ENCODE peak calls at places on chromosomes 3 and 15, in four cellular contexts. One of them, this sample, is unnamed.

GRCh38 chr3:123090700-123091585 is 24.1 kb downstream of the PDIA5 start:
- DNase-seq in GM12891: no peak
- DNase-seq in K562: no peak
- DNase-seq in GM12878: no peak
- DNase-seq in this sample: no peak

GRCh38 chr3:61077551-61077950 is 173.7 kb downstream of the FHIT start:
- DNase-seq in GM12891: no peak
- DNase-seq in K562: no peak
- DNase-seq in GM12878: no peak
- DNase-seq in this sample: no peak

GRCh38 chr3:117887896-117888295 is 1146.8 kb downstream of the IGSF11 start:
- DNase-seq in GM12891: no peak
- DNase-seq in GM12878: no peak
- DNase-seq in K562: no peak
- DNase-seq in this sample: no peak

GRCh38 chr15:45401665-45402161 is 23.4 kb upstream of the GATM start:
- DNase-seq in GM12878: no peak
- DNase-seq in GM12891: no peak
- DNase-seq in K562: peak
- DNase-seq in this sample: no peak

GRCh38 chr3:37216597-37217097 is 42.3 kb upstream of the LRRFIP2 start:
- DNase-seq in GM12891: no peak
- DNase-seq in K562: no peak
- DNase-seq in GM12878: no peak
- DNase-seq in this sample: no peak

GRCh38 chr3:175386630-175387029 is 527.5 kb downstream of the NAALADL2 start:
- DNase-seq in K562: no peak
- DNase-seq in GM12878: no peak
- DNase-seq in GM12891: no peak
- DNase-seq in this sample: no peak

GRCh38 chr3:14810795-14811661 is 7.7 kb upstream of the FGD5 start:
- DNase-seq in GM12891: no peak
- DNase-seq in GM12878: no peak
- DNase-seq in K562: no peak
- DNase-seq in this sample: no peak

GRCh38 chr3:165800970-165801369 is 36.3 kb downstream of the BCHE start:
- DNase-seq in GM12891: no peak
- DNase-seq in GM12878: no peak
- DNase-seq in K562: no peak
- DNase-seq in this sample: no peak

GRCh38 chr3:146557745-146558144 is 13.3 kb upstream of the PLSCR1 start:
- DNase-seq in GM12891: no peak
- DNase-seq in K562: no peak
- DNase-seq in GM12878: no peak
- DNase-seq in this sample: peak

GRCh38 chr15:68318931-68319909 is 41.7 kb downstream of the FEM1B start:
- DNase-seq in GM12878: no peak
- DNase-seq in GM12891: no peak
- DNase-seq in K562: no peak
- DNase-seq in this sample: no peak

GRCh38 chr3:149151843-149152242 is 22.4 kb downstream of the HPS3 start:
- DNase-seq in GM12891: no peak
- DNase-seq in K562: peak
- DNase-seq in GM12878: no peak
- DNase-seq in this sample: peak

GRCh38 chr3:64129581-64129980 is 95.7 kb downstream of the PRICKLE2 start:
- DNase-seq in K562: no peak
- DNase-seq in GM12891: no peak
- DNase-seq in GM12878: no peak
- DNase-seq in this sample: no peak

GRCh38 chr3:190169243-190169642 is 48.5 kb upstream of the P3H2 start:
- DNase-seq in GM12891: no peak
- DNase-seq in K562: no peak
- DNase-seq in GM12878: no peak
- DNase-seq in this sample: no peak

GRCh38 chr3:158470944-158471638 is 99.9 kb upstream of the MLF1 start:
- DNase-seq in GM12891: no peak
- DNase-seq in K562: no peak
- DNase-seq in GM12878: no peak
- DNase-seq in this sample: no peak
- TF ChIP-seq SPI1 in GM12891: no peak
- TF ChIP-seq SPI1 in K562: no peak
- TF ChIP-seq SPI1 in GM12878: no peak
- TF ChIP-seq SPI1 in this sample: no peak

GRCh38 chr3:182410051-182410450 is 383.3 kb upstream of the ATP11B start:
- DNase-seq in GM12891: no peak
- DNase-seq in GM12878: no peak
- DNase-seq in K562: no peak
- DNase-seq in this sample: no peak

GRCh38 chr3:182412066-182412465 is 381.2 kb upstream of the ATP11B start:
- DNase-seq in GM12878: no peak
- DNase-seq in GM12891: no peak
- DNase-seq in K562: no peak
- DNase-seq in this sample: no peak

GRCh38 chr3:182413682-182414081 is 379.6 kb upstream of the ATP11B start:
- DNase-seq in K562: no peak
- DNase-seq in GM12891: no peak
- DNase-seq in GM12878: no peak
- DNase-seq in this sample: no peak

GRCh38 chr3:182413061-182413460 is 380.2 kb upstream of the ATP11B start:
- DNase-seq in GM12878: no peak
- DNase-seq in GM12891: no peak
- DNase-seq in K562: no peak
- DNase-seq in this sample: no peak

DNA sequence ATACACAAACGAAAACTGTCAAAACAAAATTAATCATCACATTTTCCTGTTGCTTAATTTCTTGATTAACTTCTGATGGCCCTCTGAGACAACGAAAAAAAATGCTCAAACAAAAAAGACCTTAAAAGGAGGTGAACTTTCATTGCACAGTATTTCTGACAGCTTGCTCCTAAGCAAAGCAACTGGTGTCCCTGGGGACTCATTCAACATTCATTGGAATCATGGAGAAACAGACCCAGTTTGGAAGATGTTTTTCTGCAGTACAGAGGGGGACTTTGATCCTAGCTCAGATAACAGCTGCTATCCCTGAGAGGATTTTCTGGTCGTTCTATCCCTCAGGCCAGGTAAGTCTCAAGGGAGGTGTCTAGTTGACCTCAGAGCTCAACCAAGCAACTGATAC is 378.7 kb upstream of the ATP11B start:
- DNase-seq in K562: no peak
- DNase-seq in GM12891: no peak
- DNase-seq in GM12878: no peak
- DNase-seq in this sample: no peak
- TF ChIP-seq SPI1 in K562: no peak
- TF ChIP-seq SPI1 in GM12891: no peak
- TF ChIP-seq SPI1 in GM12878: no peak
- TF ChIP-seq SPI1 in this sample: no peak

GRCh38 chr15:60383008-60383694 is 14.6 kb downstream of the ANXA2 start:
- DNase-seq in K562: no peak
- DNase-seq in GM12891: no peak
- DNase-seq in GM12878: no peak
- DNase-seq in this sample: no peak

GRCh38 chr15:60384526-60385127 is 13.2 kb downstream of the ANXA2 start:
- DNase-seq in GM12878: no peak
- DNase-seq in K562: no peak
- DNase-seq in GM12891: no peak
- DNase-seq in this sample: no peak

GRCh38 chr15:60379466-60380274 is 18.1 kb downstream of the ANXA2 start:
- DNase-seq in K562: no peak
- DNase-seq in GM12878: no peak
- DNase-seq in GM12891: no peak
- DNase-seq in this sample: no peak

GRCh38 chr15:60384052-60384451 is 13.7 kb downstream of the ANXA2 start:
- DNase-seq in K562: no peak
- DNase-seq in GM12878: no peak
- DNase-seq in GM12891: no peak
- DNase-seq in this sample: no peak

GRCh38 chr15:60381148-60381788 is 16.5 kb downstream of the ANXA2 start:
- DNase-seq in GM12891: no peak
- DNase-seq in K562: no peak
- DNase-seq in GM12878: no peak
- DNase-seq in this sample: no peak
- TF ChIP-seq SPI1 in GM12891: no peak
- TF ChIP-seq SPI1 in K562: no peak
- TF ChIP-seq SPI1 in GM12878: no peak
- TF ChIP-seq SPI1 in this sample: no peak

GRCh38 chr15:77191230-77191834 is 120.4 kb upstream of the TSPAN3 start:
- DNase-seq in GM12878: no peak
- DNase-seq in K562: no peak
- DNase-seq in GM12891: no peak
- DNase-seq in this sample: no peak
- TF ChIP-seq SPI1 in GM12878: no peak
- TF ChIP-seq SPI1 in K562: no peak
- TF ChIP-seq SPI1 in GM12891: no peak
- TF ChIP-seq SPI1 in this sample: no peak

GRCh38 chr3:38516669-38517068 is 20.5 kb downstream of the EXOG start:
- DNase-seq in GM12878: no peak
- DNase-seq in GM12891: no peak
- DNase-seq in K562: no peak
- DNase-seq in this sample: no peak
- TF ChIP-seq SPI1 in GM12878: no peak
- TF ChIP-seq SPI1 in GM12891: no peak
- TF ChIP-seq SPI1 in K562: no peak
- TF ChIP-seq SPI1 in this sample: no peak

DNA sequence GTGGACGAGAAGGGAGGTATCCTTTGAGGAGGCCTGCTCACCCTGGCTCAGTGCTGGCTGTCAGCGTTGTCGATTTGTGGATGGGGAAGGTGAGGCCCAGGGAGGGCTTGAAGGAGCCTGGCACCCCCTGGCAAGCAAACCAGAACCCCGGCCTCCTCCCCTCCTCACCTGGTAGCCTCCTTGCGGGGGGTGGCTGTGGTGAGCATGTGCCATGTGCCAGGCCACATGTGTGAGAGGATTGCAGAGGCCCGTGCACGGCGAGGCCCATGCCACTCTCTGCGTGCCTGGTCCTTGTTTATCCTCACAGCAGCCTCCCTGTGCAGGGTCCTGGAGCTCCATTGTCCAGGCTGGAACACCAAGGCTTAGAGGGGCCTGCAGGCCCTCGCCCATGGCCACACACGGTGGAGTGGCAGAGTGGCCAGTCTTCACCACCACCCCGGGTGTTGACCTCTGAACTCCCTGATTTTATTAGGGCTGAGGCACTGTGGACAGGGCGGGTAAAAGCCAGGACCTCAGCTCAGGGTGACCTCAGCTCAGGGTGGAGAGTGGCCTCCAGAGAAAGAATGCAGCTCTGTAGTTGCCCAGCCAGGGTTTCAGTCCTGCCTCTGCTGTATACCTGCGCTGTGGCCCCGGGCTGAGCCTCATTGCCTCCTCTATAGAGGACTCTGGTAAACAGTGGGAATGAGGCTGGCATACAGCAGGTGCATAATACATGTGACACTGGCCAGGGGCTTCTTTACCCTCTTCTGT is 29.1 kb downstream of the HDAC11 start:
- DNase-seq in GM12878: no peak
- DNase-seq in K562: no peak
- DNase-seq in GM12891: no peak
- DNase-seq in this sample: no peak
- TF ChIP-seq SPI1 in GM12878: no peak
- TF ChIP-seq SPI1 in K562: no peak
- TF ChIP-seq SPI1 in GM12891: no peak
- TF ChIP-seq SPI1 in this sample: no peak

GRCh38 chr3:196603683-196604082 is 35.2 kb downstream of the FBXO45 start:
- DNase-seq in GM12891: no peak
- DNase-seq in GM12878: no peak
- DNase-seq in K562: no peak
- DNase-seq in this sample: no peak
- TF ChIP-seq SPI1 in GM12891: no peak
- TF ChIP-seq SPI1 in GM12878: no peak
- TF ChIP-seq SPI1 in K562: no peak
- TF ChIP-seq SPI1 in this sample: no peak

GRCh38 chr3:39268554-39268910 is 11.3 kb downstream of the CX3CR1 start:
- DNase-seq in GM12891: no peak
- DNase-seq in K562: no peak
- DNase-seq in GM12878: no peak
- DNase-seq in this sample: no peak

GRCh38 chr3:39269528-39269927 is 10.3 kb downstream of the CX3CR1 start:
- DNase-seq in GM12891: no peak
- DNase-seq in GM12878: no peak
- DNase-seq in K562: no peak
- DNase-seq in this sample: no peak

GRCh38 chr3:39264053-39264452 is 15.8 kb downstream of the CX3CR1 start:
- DNase-seq in GM12891: no peak
- DNase-seq in K562: no peak
- DNase-seq in GM12878: no peak
- DNase-seq in this sample: peak

GRCh38 chr3:39271363-39271762 is 8.5 kb downstream of the CX3CR1 start:
- DNase-seq in GM12891: no peak
- DNase-seq in K562: no peak
- DNase-seq in GM12878: no peak
- DNase-seq in this sample: no peak

GRCh38 chr3:39267631-39268553 is 11.9 kb downstream of the CX3CR1 start:
- DNase-seq in K562: no peak
- DNase-seq in GM12891: no peak
- DNase-seq in GM12878: no peak
- DNase-seq in this sample: no peak
- TF ChIP-seq SPI1 in K562: peak
- TF ChIP-seq SPI1 in GM12891: no peak
- TF ChIP-seq SPI1 in GM12878: no peak
- TF ChIP-seq SPI1 in this sample: no peak